ENCODE peak calls at places on chromosomes 3 and 15, in five cellular contexts. One of them, this sample, is unnamed.

GRCh38 chr15:61157933-61158332 is 71.2 kb downstream of the RORA start:
- DNase-seq in dorsolateral prefrontal cortex: no peak
- DNase-seq in tibial artery: peak
- DNase-seq in CD8-positive, alpha-beta T cell: no peak
- DNase-seq in heart right ventricle: peak
- DNase-seq in this sample: no peak

GRCh38 chr15:40115670-40116093 is 7.0 kb upstream of the BMF start:
- DNase-seq in dorsolateral prefrontal cortex: no peak
- DNase-seq in tibial artery: peak
- DNase-seq in CD8-positive, alpha-beta T cell: peak
- DNase-seq in heart right ventricle: no peak
- DNase-seq in this sample: no peak

GRCh38 chr3:151058742-151059141 is 26.7 kb upstream of the MED12L start:
- DNase-seq in dorsolateral prefrontal cortex: no peak
- DNase-seq in tibial artery: no peak
- DNase-seq in CD8-positive, alpha-beta T cell: no peak
- DNase-seq in heart right ventricle: no peak
- DNase-seq in this sample: no peak

GRCh38 chr15:65926459-65926858 is 57.2 kb downstream of the RAB11A start:
- DNase-seq in dorsolateral prefrontal cortex: no peak
- DNase-seq in tibial artery: no peak
- DNase-seq in CD8-positive, alpha-beta T cell: no peak
- DNase-seq in heart right ventricle: no peak
- DNase-seq in this sample: no peak

GRCh38 chr15:85340852-85341251 is 39.6 kb upstream of the AKAP13 start:
- DNase-seq in dorsolateral prefrontal cortex: no peak
- DNase-seq in tibial artery: no peak
- DNase-seq in CD8-positive, alpha-beta T cell: no peak
- DNase-seq in heart right ventricle: no peak
- DNase-seq in this sample: no peak

GRCh38 chr3:105473521-105474223 is 107.0 kb downstream of the ALCAM start:
- DNase-seq in dorsolateral prefrontal cortex: no peak
- DNase-seq in tibial artery: no peak
- DNase-seq in CD8-positive, alpha-beta T cell: no peak
- DNase-seq in heart right ventricle: no peak
- DNase-seq in this sample: no peak

GRCh38 chr3:178536271-178537079 is at the start of gene KCNMB2:
- DNase-seq in dorsolateral prefrontal cortex: no peak
- DNase-seq in tibial artery: no peak
- DNase-seq in CD8-positive, alpha-beta T cell: no peak
- DNase-seq in heart right ventricle: peak
- DNase-seq in this sample: no peak

GRCh38 chr3:68855620-68856019 is 76.7 kb downstream of the TAFA4 start:
- DNase-seq in dorsolateral prefrontal cortex: no peak
- DNase-seq in tibial artery: no peak
- DNase-seq in CD8-positive, alpha-beta T cell: no peak
- DNase-seq in heart right ventricle: no peak
- DNase-seq in this sample: no peak

GRCh38 chr15:77542491-77543001 is 90.2 kb downstream of the LINGO1 start:
- DNase-seq in dorsolateral prefrontal cortex: no peak
- DNase-seq in tibial artery: no peak
- DNase-seq in CD8-positive, alpha-beta T cell: no peak
- DNase-seq in heart right ventricle: no peak
- DNase-seq in this sample: no peak

GRCh38 chr15:56243117-56243773 is 434 bp downstream of the RFX7 start:
- DNase-seq in dorsolateral prefrontal cortex: peak
- DNase-seq in tibial artery: peak
- DNase-seq in CD8-positive, alpha-beta T cell: peak
- DNase-seq in heart right ventricle: peak
- DNase-seq in this sample: no peak

GRCh38 chr15:58269455-58270414 is 131.6 kb downstream of the AQP9 start:
- DNase-seq in dorsolateral prefrontal cortex: peak
- DNase-seq in tibial artery: no peak
- DNase-seq in CD8-positive, alpha-beta T cell: no peak
- DNase-seq in heart right ventricle: peak
- DNase-seq in this sample: peak

GRCh38 chr3:39435006-39435748 is 28.7 kb downstream of the RPSA start:
- DNase-seq in dorsolateral prefrontal cortex: no peak
- DNase-seq in tibial artery: no peak
- DNase-seq in CD8-positive, alpha-beta T cell: no peak
- DNase-seq in heart right ventricle: no peak
- DNase-seq in this sample: no peak

GRCh38 chr3:22901684-22902083 is 301.4 kb upstream of the UBE2E2 start:
- DNase-seq in dorsolateral prefrontal cortex: no peak
- DNase-seq in tibial artery: no peak
- DNase-seq in CD8-positive, alpha-beta T cell: no peak
- DNase-seq in heart right ventricle: no peak
- DNase-seq in this sample: no peak
- TF ChIP-seq CTCF in dorsolateral prefrontal cortex: no peak
- TF ChIP-seq CTCF in tibial artery: no peak
- TF ChIP-seq CTCF in CD8-positive, alpha-beta T cell: no peak
- TF ChIP-seq CTCF in heart right ventricle: no peak
- TF ChIP-seq CTCF in this sample: no peak

DNA sequence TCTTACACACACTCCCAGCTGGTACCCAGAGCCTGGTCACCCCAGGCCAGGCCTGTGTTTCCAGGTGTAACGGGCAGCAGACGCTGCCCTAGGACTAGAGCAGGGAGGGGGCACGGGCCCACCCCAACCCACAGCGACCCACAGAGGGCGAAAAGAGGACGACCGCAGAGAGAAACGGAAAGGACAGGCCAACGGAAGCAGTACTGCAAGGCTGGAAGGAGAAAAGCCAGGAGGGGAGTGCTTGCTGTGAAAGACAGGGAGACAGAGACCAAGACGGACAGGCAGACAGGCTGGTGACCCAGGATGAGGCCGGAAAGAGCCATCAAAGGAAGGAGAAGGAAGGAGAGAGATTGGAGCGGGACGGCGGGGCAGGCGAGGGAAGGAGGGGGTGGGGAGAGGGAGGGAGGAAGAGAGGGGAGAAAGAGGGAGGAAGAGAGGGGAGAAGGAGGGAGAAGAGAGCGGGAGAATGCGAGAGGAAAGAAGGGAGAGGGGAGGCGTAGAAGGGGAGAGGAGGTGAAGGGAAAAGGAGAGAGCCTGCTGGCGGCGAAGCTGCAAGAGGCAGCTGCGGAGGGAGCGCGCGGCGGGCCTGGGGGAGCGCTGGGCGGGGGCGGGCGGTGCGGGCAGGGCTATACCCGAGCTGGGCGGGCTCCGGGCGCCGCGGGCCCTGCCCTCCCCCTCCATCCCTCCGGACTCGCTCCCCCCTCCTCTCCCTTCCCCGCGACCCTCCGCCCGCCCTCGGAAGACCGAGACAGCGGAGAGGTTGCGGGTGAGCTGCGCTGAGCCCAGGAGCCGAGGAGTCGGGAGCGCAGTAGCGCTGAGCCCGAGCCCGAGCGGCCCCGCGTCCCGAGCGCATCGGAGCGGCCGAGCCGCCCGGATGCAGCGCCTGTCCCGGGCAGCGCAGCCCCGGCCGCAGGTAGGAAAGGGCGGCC is at the start of gene SLC6A1:
- DNase-seq in dorsolateral prefrontal cortex: peak
- DNase-seq in tibial artery: no peak
- DNase-seq in CD8-positive, alpha-beta T cell: no peak
- DNase-seq in heart right ventricle: peak
- DNase-seq in this sample: no peak
- H3K4me3 ChIP-seq in dorsolateral prefrontal cortex: peak
- H3K4me3 ChIP-seq in tibial artery: peak
- H3K4me3 ChIP-seq in CD8-positive, alpha-beta T cell: no peak
- H3K4me3 ChIP-seq in heart right ventricle: peak
- H3K4me3 ChIP-seq in this sample: no peak

DNA sequence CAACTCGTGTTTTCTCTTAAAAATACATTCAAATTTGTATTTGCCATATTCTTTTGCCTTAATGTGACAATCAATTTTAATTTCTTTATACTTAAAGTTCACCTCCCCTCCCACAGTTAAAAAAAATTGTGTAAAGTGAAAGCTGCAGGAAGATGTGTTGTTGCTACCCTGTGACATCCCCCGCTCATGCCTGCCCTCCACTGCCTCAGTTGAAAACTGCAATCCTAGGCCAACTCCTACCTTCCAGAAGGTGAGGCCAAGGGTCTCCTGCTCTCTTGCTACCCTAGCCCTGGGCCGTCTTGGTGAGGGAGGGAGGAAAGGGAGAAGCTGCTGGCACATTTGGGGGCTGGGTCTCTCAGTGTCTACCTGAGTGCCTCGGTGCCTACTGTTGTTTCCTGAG is 57.0 kb upstream of the CMTM7 start:
- DNase-seq in dorsolateral prefrontal cortex: no peak
- DNase-seq in tibial artery: no peak
- DNase-seq in CD8-positive, alpha-beta T cell: peak
- DNase-seq in heart right ventricle: no peak
- DNase-seq in this sample: no peak
- TF ChIP-seq CTCF in dorsolateral prefrontal cortex: no peak
- TF ChIP-seq CTCF in tibial artery: no peak
- TF ChIP-seq CTCF in CD8-positive, alpha-beta T cell: no peak
- TF ChIP-seq CTCF in heart right ventricle: peak
- TF ChIP-seq CTCF in this sample: peak

GRCh38 chr3:183913580-183913920 is 28.9 kb upstream of the PARL start:
- DNase-seq in dorsolateral prefrontal cortex: no peak
- DNase-seq in tibial artery: no peak
- DNase-seq in CD8-positive, alpha-beta T cell: no peak
- DNase-seq in heart right ventricle: no peak
- DNase-seq in this sample: no peak

GRCh38 chr3:183911087-183911486 is 26.4 kb upstream of the PARL start:
- DNase-seq in dorsolateral prefrontal cortex: no peak
- DNase-seq in tibial artery: no peak
- DNase-seq in CD8-positive, alpha-beta T cell: no peak
- DNase-seq in heart right ventricle: no peak
- DNase-seq in this sample: no peak

GRCh38 chr3:183911763-183912506 is 27.3 kb upstream of the PARL start:
- DNase-seq in dorsolateral prefrontal cortex: no peak
- DNase-seq in tibial artery: no peak
- DNase-seq in CD8-positive, alpha-beta T cell: no peak
- DNase-seq in heart right ventricle: no peak
- DNase-seq in this sample: peak

GRCh38 chr3:183914856-183915255 is 30.2 kb upstream of the PARL start:
- DNase-seq in dorsolateral prefrontal cortex: no peak
- DNase-seq in tibial artery: no peak
- DNase-seq in CD8-positive, alpha-beta T cell: no peak
- DNase-seq in heart right ventricle: no peak
- DNase-seq in this sample: no peak

GRCh38 chr3:183912895-183913579 is 28.4 kb upstream of the PARL start:
- DNase-seq in dorsolateral prefrontal cortex: no peak
- DNase-seq in tibial artery: no peak
- DNase-seq in CD8-positive, alpha-beta T cell: no peak
- DNase-seq in heart right ventricle: no peak
- DNase-seq in this sample: no peak
- H3K4me3 ChIP-seq in dorsolateral prefrontal cortex: no peak
- H3K4me3 ChIP-seq in tibial artery: no peak
- H3K4me3 ChIP-seq in CD8-positive, alpha-beta T cell: no peak
- H3K4me3 ChIP-seq in heart right ventricle: no peak
- H3K4me3 ChIP-seq in this sample: no peak

DNA sequence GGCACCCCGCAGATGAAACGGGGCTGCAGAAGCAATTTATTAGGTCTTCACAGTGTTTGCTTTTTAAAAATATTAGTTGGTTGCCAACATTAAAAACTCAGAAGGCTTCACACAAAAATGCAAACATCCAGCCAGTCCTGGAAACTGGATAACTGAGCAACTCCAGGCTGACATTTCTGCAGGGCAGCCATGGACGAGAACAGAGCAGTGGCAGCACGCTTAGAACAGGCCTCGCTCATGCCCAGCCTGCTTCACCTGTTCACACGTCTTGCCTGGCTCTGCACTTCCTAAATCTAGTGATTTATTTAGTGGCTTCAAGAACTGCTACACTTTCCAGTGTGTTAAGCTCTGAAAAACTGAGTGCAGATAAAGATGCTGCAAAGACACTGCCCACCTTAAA is 53.5 kb downstream of the SETMAR start:
- DNase-seq in dorsolateral prefrontal cortex: no peak
- DNase-seq in tibial artery: no peak
- DNase-seq in CD8-positive, alpha-beta T cell: no peak
- DNase-seq in heart right ventricle: no peak
- DNase-seq in this sample: no peak
- TF ChIP-seq CTCF in dorsolateral prefrontal cortex: no peak
- TF ChIP-seq CTCF in tibial artery: no peak
- TF ChIP-seq CTCF in CD8-positive, alpha-beta T cell: no peak
- TF ChIP-seq CTCF in heart right ventricle: no peak
- TF ChIP-seq CTCF in this sample: no peak

GRCh38 chr3:95705786-95706418 is 1108.5 kb upstream of the EPHA6 start:
- DNase-seq in dorsolateral prefrontal cortex: no peak
- DNase-seq in tibial artery: no peak
- DNase-seq in CD8-positive, alpha-beta T cell: no peak
- DNase-seq in heart right ventricle: no peak
- DNase-seq in this sample: no peak
- H3K4me3 ChIP-seq in dorsolateral prefrontal cortex: peak
- H3K4me3 ChIP-seq in tibial artery: no peak
- H3K4me3 ChIP-seq in CD8-positive, alpha-beta T cell: no peak
- H3K4me3 ChIP-seq in heart right ventricle: peak
- H3K4me3 ChIP-seq in this sample: peak

DNA sequence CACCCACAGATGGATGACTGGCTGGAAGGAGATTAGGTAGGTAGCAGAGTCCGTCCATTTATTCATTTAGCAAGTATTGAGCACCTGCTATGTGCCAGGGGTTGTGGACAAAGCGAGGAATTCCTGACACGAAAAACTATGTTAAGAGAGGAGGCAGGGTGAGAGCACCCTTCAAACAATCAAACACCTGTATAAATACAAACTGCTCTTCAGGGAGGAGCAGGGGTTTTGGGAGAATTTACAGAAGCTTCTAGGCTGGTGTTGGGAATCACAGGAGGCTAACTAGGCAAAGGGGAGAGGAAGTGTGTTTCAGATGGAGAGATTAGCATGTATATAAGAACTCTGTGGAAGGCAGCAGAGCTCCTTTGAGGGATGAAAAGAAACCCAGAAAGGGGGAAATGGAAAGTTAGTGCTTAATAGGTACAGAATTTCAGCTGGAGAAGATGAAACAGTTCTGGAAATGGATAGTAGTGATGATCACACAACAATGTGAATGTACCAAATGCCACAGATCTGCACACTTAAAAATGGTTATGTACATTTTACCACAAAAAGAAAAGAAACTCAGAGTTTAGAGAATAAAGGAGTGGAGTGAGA is 805 bp upstream of the SEC22C start:
- DNase-seq in dorsolateral prefrontal cortex: no peak
- DNase-seq in tibial artery: no peak
- DNase-seq in CD8-positive, alpha-beta T cell: no peak
- DNase-seq in heart right ventricle: no peak
- DNase-seq in this sample: no peak
- TF ChIP-seq CTCF in dorsolateral prefrontal cortex: no peak
- TF ChIP-seq CTCF in tibial artery: no peak
- TF ChIP-seq CTCF in CD8-positive, alpha-beta T cell: no peak
- TF ChIP-seq CTCF in heart right ventricle: no peak
- TF ChIP-seq CTCF in this sample: no peak

DNA sequence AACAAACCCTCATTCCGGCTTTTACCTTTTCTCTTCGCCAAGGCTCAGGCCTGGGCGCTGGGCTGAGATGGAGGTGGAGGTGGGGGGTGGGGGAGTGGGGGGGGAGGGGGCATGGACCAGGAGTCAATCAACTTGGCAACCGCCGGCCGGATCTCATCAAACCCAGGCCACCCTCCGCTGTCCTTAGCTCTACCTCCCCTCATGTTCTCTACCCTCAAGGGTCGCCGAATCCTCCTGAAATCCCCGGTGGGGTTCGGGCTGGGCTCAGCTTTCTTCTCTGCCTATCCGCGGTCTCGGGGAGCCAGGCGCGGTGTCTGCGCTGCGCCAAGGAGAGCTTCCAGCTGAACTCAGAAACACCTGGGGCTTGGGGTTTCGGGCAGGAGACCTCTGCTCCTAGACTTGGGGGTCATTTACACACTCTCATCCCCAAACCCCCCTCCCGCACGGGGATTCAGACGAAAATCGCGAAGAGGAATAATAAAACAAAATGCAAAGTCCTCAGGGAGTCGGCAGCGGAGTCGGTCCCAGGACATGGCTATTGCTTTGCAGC is 2.5 kb downstream of the ONECUT1 start:
- DNase-seq in dorsolateral prefrontal cortex: no peak
- DNase-seq in tibial artery: no peak
- DNase-seq in CD8-positive, alpha-beta T cell: no peak
- DNase-seq in heart right ventricle: no peak
- DNase-seq in this sample: no peak
- H3K4me3 ChIP-seq in dorsolateral prefrontal cortex: no peak
- H3K4me3 ChIP-seq in tibial artery: no peak
- H3K4me3 ChIP-seq in CD8-positive, alpha-beta T cell: no peak
- H3K4me3 ChIP-seq in heart right ventricle: no peak
- H3K4me3 ChIP-seq in this sample: no peak